ENCODE peak calls at places on chromosomes 3 and 15, in four cellular contexts. One of them, this sample, is unnamed.

GRCh38 chr3:52153389-52154096 is 680 bp downstream of the POC1A start:
- DNase-seq in EH: peak; percentile 73
- DNase-seq in tibial artery: no peak
- DNase-seq in NCI-H1694: no peak
- DNase-seq in this sample: peak; percentile 75

GRCh38 chr3:171712168-171712938 is 97.9 kb downstream of the PLD1 start:
- DNase-seq in EH: peak; percentile 87
- DNase-seq in tibial artery: no peak
- DNase-seq in NCI-H1694: no peak
- DNase-seq in this sample: peak; percentile 77

GRCh38 chr3:98185180-98185579 is 18.7 kb downstream of the OR5H15 start:
- DNase-seq in EH: no peak
- DNase-seq in tibial artery: no peak
- DNase-seq in NCI-H1694: no peak
- DNase-seq in this sample: peak; percentile 6

GRCh38 chr3:185558395-185558794 is 6.0 kb upstream of the LIPH start:
- DNase-seq in EH: no peak
- DNase-seq in tibial artery: no peak
- DNase-seq in NCI-H1694: no peak
- DNase-seq in this sample: peak; percentile 6

GRCh38 chr15:37516628-37517027 is 416.3 kb upstream of the MEIS2 start:
- DNase-seq in EH: no peak
- DNase-seq in tibial artery: no peak
- DNase-seq in NCI-H1694: no peak
- DNase-seq in this sample: no peak

GRCh38 chr3:16800361-16800760 is 84.4 kb upstream of the PLCL2 start:
- DNase-seq in EH: peak; percentile 31
- DNase-seq in tibial artery: no peak
- DNase-seq in NCI-H1694: no peak
- DNase-seq in this sample: no peak

GRCh38 chr3:10712121-10712520 is 103.9 kb upstream of the SLC6A11 start:
- DNase-seq in EH: no peak
- DNase-seq in tibial artery: no peak
- DNase-seq in NCI-H1694: no peak
- DNase-seq in this sample: no peak

GRCh38 chr15:65303687-65304392 is 637 bp upstream of the RNU5B-1 start:
- DNase-seq in EH: peak; percentile 64
- DNase-seq in tibial artery: peak; percentile 54
- DNase-seq in NCI-H1694: peak; percentile 21
- DNase-seq in this sample: peak; percentile 64

GRCh38 chr3:190116551-190117067 is 4.1 kb downstream of the P3H2 start:
- DNase-seq in EH: peak; percentile 93
- DNase-seq in tibial artery: no peak
- DNase-seq in NCI-H1694: no peak
- DNase-seq in this sample: peak; percentile 85

GRCh38 chr3:49713336-49714105 is 6.0 kb downstream of the AMIGO3 start:
- DNase-seq in EH: no peak
- DNase-seq in tibial artery: no peak
- DNase-seq in NCI-H1694: no peak
- DNase-seq in this sample: no peak

GRCh38 chr3:99504258-99504657 is 134.1 kb upstream of the COL8A1 start:
- DNase-seq in EH: peak; percentile 72
- DNase-seq in tibial artery: no peak
- DNase-seq in NCI-H1694: no peak
- DNase-seq in this sample: peak; percentile 73

GRCh38 chr15:32802296-32802936 is 84.6 kb downstream of the GREM1 start:
- DNase-seq in EH: peak; percentile 93
- DNase-seq in tibial artery: no peak
- DNase-seq in NCI-H1694: no peak
- DNase-seq in this sample: peak; percentile 89

GRCh38 chr15:81225161-81225671 is 28.5 kb downstream of the IL16 start:
- DNase-seq in EH: no peak
- DNase-seq in tibial artery: peak; percentile 78
- DNase-seq in NCI-H1694: no peak
- DNase-seq in this sample: no peak

GRCh38 chr3:44981751-44982150 is 5.7 kb downstream of the EXOSC7 start:
- DNase-seq in EH: no peak
- DNase-seq in tibial artery: no peak
- DNase-seq in NCI-H1694: no peak
- DNase-seq in this sample: no peak

GRCh38 chr15:60006203-60006782 is 2.2 kb downstream of the FOXB1 start:
- DNase-seq in EH: peak; percentile 29
- DNase-seq in tibial artery: peak; percentile 23
- DNase-seq in NCI-H1694: no peak
- DNase-seq in this sample: peak; percentile 38

GRCh38 chr3:43910750-43911149 is 220.0 kb downstream of the ABHD5 start:
- DNase-seq in EH: no peak
- DNase-seq in tibial artery: no peak
- DNase-seq in NCI-H1694: no peak
- DNase-seq in this sample: no peak

GRCh38 chr3:152317956-152318355 is 49.2 kb downstream of the MBNL1 start:
- DNase-seq in EH: peak; percentile 85
- DNase-seq in tibial artery: no peak
- DNase-seq in NCI-H1694: no peak
- DNase-seq in this sample: peak; percentile 75

GRCh38 chr15:93317772-93318171 is 228.8 kb upstream of the RGMA start:
- DNase-seq in EH: no peak
- DNase-seq in tibial artery: no peak
- DNase-seq in NCI-H1694: no peak
- DNase-seq in this sample: no peak

GRCh38 chr15:88619796-88620195 is 1.3 kb upstream of the AEN start:
- DNase-seq in EH: no peak
- DNase-seq in tibial artery: no peak
- DNase-seq in NCI-H1694: no peak
- DNase-seq in this sample: no peak

GRCh38 chr3:107938128-107938527 is 152.7 kb downstream of the CD47 start:
- DNase-seq in EH: peak; percentile 44
- DNase-seq in tibial artery: no peak
- DNase-seq in NCI-H1694: peak; percentile 37
- DNase-seq in this sample: peak; percentile 43

GRCh38 chr3:71191031-71191482 is 392.5 kb downstream of the FOXP1 start:
- DNase-seq in EH: no peak
- DNase-seq in tibial artery: no peak
- DNase-seq in NCI-H1694: no peak
- DNase-seq in this sample: no peak

GRCh38 chr15:63456253-63456652 is 48.1 kb upstream of the USP3 start:
- DNase-seq in EH: no peak
- DNase-seq in tibial artery: peak; percentile 40
- DNase-seq in NCI-H1694: no peak
- DNase-seq in this sample: no peak

GRCh38 chr3:115648559-115648958 is 25.2 kb downstream of the GAP43 start:
- DNase-seq in EH: peak; percentile 58
- DNase-seq in tibial artery: no peak
- DNase-seq in NCI-H1694: no peak
- DNase-seq in this sample: peak; percentile 64

This sample was measured in EL.